ENCODE peak calls at places on chromosomes 13 and 19, in eight cellular contexts. H is HCT116, T is cardiac fibroblast, Y is coronary artery, G is esophagus squamous epithelium, E is bronchial epithelial cell, S is HFF-Myc, U is AG10803. J is an unnamed sample.

GRCh38 chr19:38273499-38273898 is 9.1 kb downstream of the SPINT2 start:
- DNase-seq in H (no peak), T (no peak), U (no peak), S (no peak), Y (no peak), E (no peak), G (no peak), J (no peak)

GRCh38 chr13:39777527-39778061 is 122.1 kb downstream of the COG6 start:
- DNase-seq in Y (no peak), H (peak), G (no peak), U (peak), E (peak), S (peak), T (peak), J (peak)

GRCh38 chr13:35484384-35484783 is 7.9 kb upstream of the MAB21L1 start:
- DNase-seq in E (no peak), H (no peak), S (no peak), T (no peak), U (no peak), Y (no peak), G (no peak), J (no peak)

GRCh38 chr19:53982056-53982455 is 9.4 kb upstream of the CACNG6 start:
- DNase-seq in U (no peak), T (peak), S (no peak), H (no peak), G (no peak), Y (no peak), E (no peak), J (no peak)

GRCh38 chr19:54439174-54439851 is 9.7 kb upstream of the LENG8 start:
- DNase-seq in U (peak), E (peak), G (no peak), T (peak), H (no peak), Y (no peak), S (no peak), J (no peak)

GRCh38 chr19:56079609-56080008 is 41.5 kb downstream of the ZNF787 start:
- DNase-seq in H (no peak), S (no peak), U (no peak), Y (no peak), T (no peak), E (no peak), G (no peak), J (no peak)

GRCh38 chr13:28185256-28185655 is 46.9 kb downstream of the PAN3 start:
- DNase-seq in Y (no peak), G (no peak), H (no peak), S (no peak), E (no peak), T (peak), U (no peak), J (no peak)

GRCh38 chr13:41562083-41562482 is 104.7 kb downstream of the RGCC start:
- DNase-seq in G (no peak), U (peak), T (peak), H (no peak), E (peak), Y (no peak), S (peak), J (no peak)

GRCh38 chr13:63774133-63774532 is 2358.5 kb upstream of the PCDH20 start:
- DNase-seq in H (no peak), T (no peak), S (no peak), G (no peak), U (no peak), E (no peak), Y (no peak), J (no peak)

GRCh38 chr19:53812335-53812734 is 11.8 kb downstream of the NLRP12 start:
- DNase-seq in U (no peak), Y (no peak), H (no peak), G (no peak), T (no peak), S (no peak), E (no peak), J (no peak)

GRCh38 chr13:113138792-113139551 is 16.4 kb downstream of the F10 start:
- DNase-seq in U (no peak), S (no peak), H (no peak), G (no peak), Y (peak), E (no peak), T (no peak), J (no peak)

GRCh38 chr19:44658069-44658727 is 13.1 kb upstream of the CEACAM19 start:
- DNase-seq in H (no peak), T (no peak), U (no peak), E (no peak), S (no peak), G (no peak), Y (no peak), J (no peak)

GRCh38 chr19:29376855-29377354 is 148.9 kb upstream of the VSTM2B start:
- DNase-seq in S (no peak), E (no peak), H (no peak), Y (no peak), G (no peak), U (no peak), T (no peak), J (no peak)

GRCh38 chr13:41590122-41590521 is 132.8 kb downstream of the RGCC start:
- DNase-seq in E (peak), H (no peak), Y (no peak), G (no peak), U (no peak), S (no peak), T (no peak), J (no peak)

GRCh38 chr13:110888390-110888789 is 26.5 kb downstream of the ANKRD10 start:
- DNase-seq in T (no peak), E (no peak), Y (no peak), G (no peak), H (no peak), S (no peak), U (no peak), J (no peak)

GRCh38 chr13:48155850-48156249 is 60.9 kb upstream of the MED4 start:
- DNase-seq in T (peak), Y (no peak), H (peak), E (peak), G (no peak), S (peak), U (peak), J (peak)

GRCh38 chr13:23899555-23899954 is 2.3 kb upstream of the C1QTNF9B start:
- DNase-seq in H (no peak), T (peak), E (peak), G (no peak), S (peak), U (peak), Y (no peak), J (no peak)

GRCh38 chr19:6610934-6611370 is 20.0 kb upstream of the CD70 start:
- DNase-seq in S (peak), Y (no peak), T (peak), H (peak), E (peak), G (no peak), U (peak), J (peak)

GRCh38 chr19:35063940-35064818 is 22.7 kb downstream of the HPN start:
- DNase-seq in E (peak), Y (no peak), T (peak), H (no peak), G (no peak), S (peak), U (peak), J (no peak)

GRCh38 chr19:51142119-51142518 is at the start of gene SIGLEC7:
- DNase-seq in G (no peak), E (no peak), S (no peak), Y (peak), T (no peak), U (no peak), H (no peak), J (no peak)

GRCh38 chr13:93045836-93046235 is 180.8 kb upstream of the GPC6 start:
- DNase-seq in T (peak), Y (no peak), E (no peak), H (no peak), U (no peak), G (no peak), S (no peak), J (no peak)
- H3K4me3 ChIP-seq in T (no peak), Y (no peak), E (no peak), H (no peak), U (no peak), G (no peak), S (no peak), J (no peak)

DNA sequence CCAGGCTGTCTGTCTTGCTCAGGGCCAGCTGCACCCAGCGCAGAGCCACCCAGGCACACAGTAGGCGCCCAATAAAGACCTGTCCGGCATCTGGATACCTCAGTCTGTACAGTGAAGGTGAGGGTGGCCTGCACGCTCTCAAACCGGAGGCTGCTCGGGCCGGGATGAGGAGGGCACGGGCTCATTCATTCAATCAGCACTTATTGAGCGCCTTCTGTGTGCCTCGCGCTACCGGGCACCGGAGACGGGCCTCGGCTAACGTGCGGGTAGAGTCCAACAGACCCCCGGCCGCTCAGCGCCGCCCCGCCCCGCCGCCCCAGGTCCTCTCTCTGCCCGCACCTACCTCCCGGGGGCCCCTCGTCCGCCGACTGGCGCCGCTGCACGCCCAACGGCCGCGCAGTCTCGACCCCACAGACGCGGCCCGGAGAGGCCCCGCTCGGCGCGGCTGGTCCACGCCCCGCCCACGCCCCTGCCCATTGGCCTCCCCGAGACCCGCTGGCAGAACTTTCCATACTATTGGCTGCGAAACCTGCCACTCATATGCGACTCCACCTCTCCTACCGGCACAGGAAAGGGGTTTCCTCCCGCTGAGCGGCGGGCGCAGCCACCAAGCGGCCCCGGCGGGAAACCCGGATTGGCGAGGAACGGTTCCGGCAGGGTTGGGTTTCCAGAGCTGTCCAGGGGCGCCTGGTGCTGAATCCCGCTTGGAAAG is at the start of gene SLC39A3:
- DNase-seq in T (peak), Y (peak), S (peak), H (peak), U (peak), G (peak), E (peak), J (peak)
- TF ChIP-seq CTCF in T (peak), Y (no peak), S (no peak), H (no peak), U (no peak), G (no peak), E (no peak), J (no peak)

DNA sequence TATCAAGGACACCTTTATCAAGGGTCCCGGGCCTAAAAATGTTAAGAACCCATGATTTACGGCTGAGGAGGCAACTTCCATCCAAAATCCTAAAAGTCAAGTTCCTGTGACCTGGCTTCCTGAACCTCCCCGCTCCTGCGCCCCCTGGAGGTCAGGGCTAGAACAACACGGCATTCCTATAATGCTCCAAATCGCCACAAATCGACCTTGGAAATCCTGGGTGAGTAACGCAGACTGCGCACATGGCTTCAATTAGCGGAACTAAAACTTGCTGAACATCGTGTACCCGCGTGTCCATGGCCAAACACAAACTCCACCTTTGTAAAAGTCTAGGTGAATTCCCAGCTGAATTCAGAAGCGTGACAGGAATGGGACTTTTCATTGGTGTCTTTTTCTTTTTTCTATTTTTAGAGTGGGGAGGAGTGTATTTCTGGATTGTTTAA is 4.3 kb upstream of the C5AR1 start:
- DNase-seq in Y (no peak), H (peak), S (peak), U (peak), T (peak), E (peak), G (no peak), J (peak)
- H3K4me3 ChIP-seq in Y (peak), H (no peak), S (peak), U (no peak), T (no peak), E (no peak), G (no peak), J (no peak)

GRCh38 chr19:18496167-18496979 is 25.5 kb downstream of the ELL start:
- DNase-seq in T (peak), G (no peak), E (peak), U (peak), H (no peak), Y (no peak), S (no peak), J (peak)
- TF ChIP-seq CTCF in T (no peak), G (no peak), E (peak), U (no peak), H (no peak), Y (no peak), S (no peak), J (peak)

GRCh38 chr19:8306235-8307054 is 1.7 kb downstream of the CD320 start:
- DNase-seq in Y (no peak), S (no peak), T (no peak), H (no peak), U (no peak), E (no peak), G (no peak), J (no peak)
- H3K4me3 ChIP-seq in Y (peak), S (peak), T (no peak), H (peak), U (no peak), E (no peak), G (no peak), J (no peak)

GRCh38 chr13:106555631-106556328 is 12.2 kb downstream of the ARGLU1 start:
- DNase-seq in U (no peak), T (no peak), H (no peak), E (no peak), G (no peak), S (no peak), Y (no peak), J (no peak)
- TF ChIP-seq CTCF in U (no peak), T (no peak), H (no peak), E (no peak), G (no peak), S (no peak), Y (no peak), J (no peak)

GRCh38 chr19:13880059-13880672 is 3.2 kb downstream of the NANOS3 start:
- DNase-seq in Y (peak), T (peak), G (peak), U (peak), H (peak), S (peak), E (peak), J (peak)
- H3K4me3 ChIP-seq in Y (peak), T (peak), G (peak), U (peak), H (peak), S (no peak), E (peak), J (peak)

DNA sequence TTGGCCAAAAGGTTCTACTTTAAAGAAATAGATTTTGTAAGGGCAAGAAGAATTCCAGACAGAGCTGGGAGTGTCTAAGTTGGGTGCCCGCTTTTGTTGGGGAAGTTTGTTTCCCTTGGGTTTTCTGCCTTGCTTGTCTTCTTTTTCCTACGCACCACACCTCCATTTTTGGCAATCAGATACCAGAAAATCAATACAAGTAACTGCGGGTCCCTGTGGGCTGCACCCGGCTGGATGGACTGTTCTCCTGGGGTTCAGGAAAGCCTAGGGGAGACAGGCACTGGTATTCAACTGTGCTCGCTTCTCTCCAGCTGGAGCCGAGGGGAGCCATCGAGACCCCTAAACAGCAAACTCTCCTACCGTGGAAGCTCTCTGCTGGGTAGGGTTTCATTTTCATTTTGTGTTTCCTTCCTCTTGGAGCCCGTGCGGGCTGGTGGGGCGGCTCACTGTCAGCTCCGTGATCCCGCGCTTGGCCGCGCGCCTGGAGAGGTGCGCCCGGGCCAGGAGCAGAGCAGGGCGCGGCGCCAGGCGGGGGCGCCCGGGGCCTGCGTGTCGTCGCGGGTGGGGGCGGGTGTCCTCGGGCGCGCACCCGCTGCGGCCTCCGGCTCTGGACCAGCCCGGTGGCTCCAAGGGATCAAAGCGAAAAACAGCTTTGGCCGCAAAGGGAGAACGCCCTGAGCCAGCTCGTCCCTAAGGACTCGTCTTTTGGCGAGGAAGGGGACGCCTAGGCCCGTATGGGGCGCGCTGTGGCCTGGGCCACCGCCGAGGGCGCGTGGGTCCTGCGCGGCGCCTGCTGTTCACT is 347.2 kb downstream of the ZNF536 start:
- DNase-seq in E (no peak), Y (no peak), H (no peak), S (no peak), G (no peak), T (peak), U (peak), J (no peak)
- TF ChIP-seq CTCF in E (no peak), Y (no peak), H (no peak), S (no peak), G (no peak), T (no peak), U (no peak), J (no peak)